ENCODE peak calls at places on chromosomes 6 and 20, in seven cellular contexts. H is IMR-90, E is lower lobe of right lung, A is tibial artery, Y is cardiac muscle cell, F is ovary, N is neural progenitor cell. I is an unnamed sample.

GRCh38 chr6:99353126-99353525 is 3.7 kb upstream of the FAXC start:
- DNase-seq in E (no peak), N (peak; percentile 43), H (peak; percentile 7), F (no peak), A (no peak), Y (peak; percentile 79), I (no peak)

GRCh38 chr20:51960004-51960403 is 157.7 kb upstream of the SALL4 start:
- DNase-seq in E (no peak), N (no peak), F (no peak), A (no peak), H (no peak), Y (no peak), I (no peak)

GRCh38 chr6:38413097-38413800 is 226.5 kb downstream of the BTBD9 start:
- DNase-seq in Y (no peak), F (peak; percentile 8), H (no peak), E (no peak), N (no peak), A (no peak), I (no peak)

GRCh38 chr6:129177801-129178200 is 294.9 kb downstream of the LAMA2 start:
- DNase-seq in F (no peak), E (no peak), A (no peak), N (no peak), H (no peak), Y (no peak), I (no peak)

GRCh38 chr6:35583893-35584688 is 71.4 kb upstream of the TULP1 start:
- DNase-seq in A (no peak), F (peak; percentile 60), H (peak; percentile 77), E (no peak), N (peak; percentile 79), Y (peak; percentile 84), I (peak; percentile 73)

GRCh38 chr20:46010491-46011405 is 2.0 kb downstream of the MMP9 start:
- DNase-seq in A (no peak), N (peak; percentile 22), H (peak; percentile 7), E (peak; percentile 66), Y (no peak), F (no peak), I (peak; percentile 39)

GRCh38 chr20:56769971-56770570 is 141.0 kb downstream of the TFAP2C start:
- DNase-seq in F (no peak), A (no peak), H (no peak), Y (no peak), E (no peak), N (no peak), I (no peak)

GRCh38 chr6:45472383-45472782 is 94.6 kb upstream of the SUPT3H start:
- DNase-seq in N (no peak), Y (no peak), E (no peak), A (no peak), H (peak; percentile 51), F (peak; percentile 35), I (no peak)

GRCh38 chr20:44187054-44187762 is at the start of gene JPH2:
- DNase-seq in A (peak; percentile 94), F (peak; percentile 27), N (peak; percentile 59), Y (peak; percentile 94), E (peak; percentile 45), H (peak; percentile 67), I (peak; percentile 77)

GRCh38 chr6:148874698-148875293 is 128.0 kb downstream of the UST start:
- DNase-seq in E (no peak), H (no peak), N (peak; percentile 75), Y (peak; percentile 90), F (no peak), A (no peak), I (peak; percentile 91)

GRCh38 chr20:18701969-18702368 is 111.6 kb upstream of the SCP2D1 start:
- DNase-seq in N (no peak), A (no peak), F (no peak), H (no peak), Y (no peak), E (no peak), I (no peak)

GRCh38 chr6:144036064-144036873 is 28.2 kb upstream of the PLAGL1 start:
- DNase-seq in A (no peak), Y (peak; percentile 12), H (peak; percentile 40), F (no peak), N (peak; percentile 57), E (peak; percentile 55), I (peak; percentile 8)

GRCh38 chr6:34650823-34651222 is 45.7 kb downstream of the ILRUN start:
- DNase-seq in A (no peak), Y (no peak), E (no peak), F (no peak), N (no peak), H (no peak), I (no peak)

GRCh38 chr6:91538622-91539021 is 951.8 kb upstream of the MAP3K7 start:
- DNase-seq in N (no peak), H (no peak), F (no peak), Y (no peak), E (no peak), A (no peak), I (no peak)

DNA sequence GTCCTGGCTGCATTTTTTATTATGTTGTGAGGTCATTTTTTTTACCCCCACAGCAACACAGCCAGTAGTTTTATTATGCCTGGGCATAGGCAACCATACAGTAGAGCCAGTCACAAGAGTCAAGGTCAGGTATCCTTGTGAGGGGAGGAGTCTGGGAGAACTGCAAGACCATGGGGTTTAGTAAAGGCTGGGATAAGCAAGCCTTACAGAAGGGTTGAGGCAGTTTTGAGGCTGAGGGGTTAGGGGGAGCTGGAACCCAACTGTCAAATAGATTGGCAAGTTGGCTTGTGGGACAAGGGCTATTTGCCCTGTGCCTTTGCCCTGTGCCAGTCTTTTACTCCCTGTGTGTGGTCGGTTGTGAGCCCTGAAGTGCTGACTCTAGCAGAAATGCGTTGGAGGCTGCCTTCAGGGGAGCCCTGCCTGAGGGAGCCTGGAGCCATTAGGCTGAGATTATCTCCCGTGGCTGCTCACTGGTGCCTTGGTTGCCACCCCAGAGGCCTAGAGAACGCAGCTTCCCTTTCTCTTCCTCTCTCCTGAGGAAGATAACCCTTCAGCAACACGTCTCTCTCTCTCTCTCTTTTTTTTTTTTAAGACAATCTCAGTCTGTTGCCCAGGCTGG is 31.1 kb downstream of the RALY start:
- DNase-seq in N (no peak), A (no peak), H (no peak), E (no peak), F (peak; percentile 15), Y (peak; percentile 44), I (no peak)
- H3K4me3 ChIP-seq in N (no peak overlapping the region), A (no peak overlapping the region), H (no peak overlapping the region), E (no peak overlapping the region), F (no peak overlapping the region), Y (no peak overlapping the region), I (no peak overlapping the region)

DNA sequence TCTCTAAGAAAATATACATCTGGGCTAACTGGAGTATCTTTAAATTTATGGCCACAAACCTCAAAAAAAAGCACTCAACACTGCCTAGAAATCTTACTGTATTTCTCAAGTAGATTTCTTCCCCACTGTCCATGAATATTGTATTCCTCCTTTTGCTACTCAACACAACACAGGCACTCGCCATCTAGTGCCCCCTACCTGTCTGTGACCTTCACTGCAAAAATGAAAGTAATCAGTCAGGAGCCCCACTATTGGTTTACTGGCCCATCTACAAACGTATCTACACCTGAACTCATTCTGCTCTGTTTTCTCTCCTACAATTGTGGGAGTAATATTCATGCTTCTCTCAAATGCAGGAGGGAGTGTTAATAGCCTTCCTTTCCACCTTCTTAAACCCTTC is 58.3 kb downstream of the LY86 start:
- DNase-seq in Y (no peak), N (no peak), F (no peak), A (no peak), E (no peak), H (no peak), I (no peak)
- TF ChIP-seq CTCF in Y (peak; percentile 6), N (peak; percentile 28), F (no peak), A (no peak), E (no peak), H (no peak), I (no peak)

GRCh38 chr20:24544371-24544770 is 74.9 kb downstream of the SYNDIG1 start:
- DNase-seq in Y (no peak), N (no peak), E (no peak), A (no peak), F (no peak), H (no peak), I (no peak)
- H3K27me3 ChIP-seq in Y (no peaks in the 10 kb centered on the region), N (no peaks in the 10 kb centered on the region), E (no peaks in the 10 kb centered on the region), A (no peaks in the 10 kb centered on the region), F (no peaks in the 10 kb centered on the region), H (no peaks in the 10 kb centered on the region), I (no peaks in the 10 kb centered on the region)

GRCh38 chr6:112036088-112036637 is 17.7 kb upstream of the CCN6 start:
- DNase-seq in F (no peak), H (no peak), E (no peak), Y (no peak), A (no peak), N (no peak), I (peak; percentile 25)

GRCh38 chr6:112038756-112039430 is 15.0 kb upstream of the CCN6 start:
- DNase-seq in A (no peak), Y (no peak), F (no peak), N (no peak), H (no peak), E (no peak), I (no peak)

GRCh38 chr6:112039431-112039770 is 14.5 kb upstream of the CCN6 start:
- DNase-seq in E (no peak), Y (no peak), H (no peak), N (no peak), F (no peak), A (no peak), I (no peak)

GRCh38 chr6:112038268-112038667 is 15.6 kb upstream of the CCN6 start:
- DNase-seq in E (no peak), F (no peak), H (no peak), Y (no peak), N (no peak), A (peak; percentile 84), I (no peak)

DNA sequence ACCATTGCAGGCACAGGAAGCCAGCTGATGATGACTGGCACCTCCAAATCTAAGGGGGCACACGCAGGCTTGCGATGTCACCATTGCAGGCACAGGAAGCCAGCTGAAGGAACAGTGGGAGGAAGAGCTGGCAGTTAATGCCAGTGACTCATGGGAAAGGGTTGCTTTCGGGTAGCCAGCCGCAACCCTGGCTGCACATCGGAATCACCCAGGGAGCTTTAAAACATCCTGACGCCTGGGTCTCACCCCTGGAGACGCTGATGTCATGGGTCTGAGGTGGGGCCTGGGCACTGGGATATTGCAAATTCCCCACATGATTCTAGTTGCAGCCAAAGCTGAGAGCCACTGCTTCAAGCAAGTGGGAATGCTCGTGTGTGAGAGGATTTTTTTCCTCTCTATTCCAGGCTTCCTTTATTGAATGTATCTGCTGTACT is 16.1 kb upstream of the CCN6 start:
- DNase-seq in F (no peak), E (no peak), H (peak; percentile 90), Y (no peak), N (no peak), A (peak; percentile 98), I (peak; percentile 51)
- H3K4me3 ChIP-seq in F (no peak overlapping the region), E (no peak overlapping the region), H (no peak overlapping the region), Y (no peak overlapping the region), N (no peak overlapping the region), A (peak overlapping the region; percentile 1), I (no peak overlapping the region)

I was measured in bronchial epithelial cell.